ENCODE peak calls at places on chromosomes 12 and 14, in nine cellular contexts. One of them, this sample, is unnamed. For H3K4me1, the result is how much of the 10 kb centered on the place peaks cover.

GRCh38 chr12:24661657-24662096 is 287.2 kb downstream of the BCAT1 start:
- DNase-seq in neural progenitor cell: no peak
- DNase-seq in transverse colon: peak
- DNase-seq in mammary epithelial cell: peak
- DNase-seq in tibial artery: peak
- DNase-seq in K562: no peak
- DNase-seq in A673: peak
- DNase-seq in PC-3: no peak
- DNase-seq in sigmoid colon: peak
- DNase-seq in this sample: no peak

GRCh38 chr14:55198749-55199148 is 7.4 kb upstream of the DLGAP5 start:
- DNase-seq in tibial artery: no peak
- DNase-seq in mammary epithelial cell: no peak
- DNase-seq in transverse colon: no peak
- DNase-seq in neural progenitor cell: no peak
- DNase-seq in PC-3: no peak
- DNase-seq in K562: no peak
- DNase-seq in sigmoid colon: no peak
- DNase-seq in A673: no peak
- DNase-seq in this sample: no peak

GRCh38 chr12:6425588-6426531 is 18.9 kb upstream of the CD27 start:
- DNase-seq in A673: no peak
- DNase-seq in tibial artery: no peak
- DNase-seq in neural progenitor cell: no peak
- DNase-seq in mammary epithelial cell: no peak
- DNase-seq in transverse colon: no peak
- DNase-seq in sigmoid colon: no peak
- DNase-seq in PC-3: no peak
- DNase-seq in K562: no peak
- DNase-seq in this sample: no peak

GRCh38 chr12:114662512-114663177 is 21.3 kb downstream of the TBX3 start:
- DNase-seq in A673: peak
- DNase-seq in neural progenitor cell: peak
- DNase-seq in tibial artery: peak
- DNase-seq in K562: peak
- DNase-seq in PC-3: peak
- DNase-seq in sigmoid colon: peak
- DNase-seq in mammary epithelial cell: peak
- DNase-seq in transverse colon: peak
- DNase-seq in this sample: peak

GRCh38 chr14:56333361-56334279 is 215.4 kb downstream of the PELI2 start:
- DNase-seq in sigmoid colon: no peak
- DNase-seq in K562: no peak
- DNase-seq in A673: peak
- DNase-seq in tibial artery: no peak
- DNase-seq in neural progenitor cell: no peak
- DNase-seq in PC-3: peak
- DNase-seq in mammary epithelial cell: peak
- DNase-seq in transverse colon: no peak
- DNase-seq in this sample: peak

GRCh38 chr12:91685917-91686316 is 459.7 kb downstream of the BTG1 start:
- DNase-seq in tibial artery: no peak
- DNase-seq in transverse colon: no peak
- DNase-seq in A673: no peak
- DNase-seq in mammary epithelial cell: peak
- DNase-seq in PC-3: peak
- DNase-seq in neural progenitor cell: no peak
- DNase-seq in K562: no peak
- DNase-seq in sigmoid colon: no peak
- DNase-seq in this sample: no peak

GRCh38 chr14:24879661-24880381 is 170.1 kb downstream of the STXBP6 start:
- DNase-seq in sigmoid colon: no peak
- DNase-seq in transverse colon: no peak
- DNase-seq in PC-3: no peak
- DNase-seq in neural progenitor cell: no peak
- DNase-seq in mammary epithelial cell: no peak
- DNase-seq in A673: no peak
- DNase-seq in K562: no peak
- DNase-seq in tibial artery: no peak
- DNase-seq in this sample: no peak

GRCh38 chr14:102252834-102253801 is 51.8 kb downstream of the MOK start:
- DNase-seq in K562: no peak
- DNase-seq in mammary epithelial cell: no peak
- DNase-seq in A673: no peak
- DNase-seq in tibial artery: no peak
- DNase-seq in transverse colon: no peak
- DNase-seq in neural progenitor cell: no peak
- DNase-seq in PC-3: no peak
- DNase-seq in sigmoid colon: no peak
- DNase-seq in this sample: no peak

GRCh38 chr12:90816353-90817089 is 138.5 kb downstream of the CCER1 start:
- DNase-seq in neural progenitor cell: no peak
- DNase-seq in sigmoid colon: no peak
- DNase-seq in mammary epithelial cell: peak
- DNase-seq in tibial artery: no peak
- DNase-seq in PC-3: peak
- DNase-seq in K562: no peak
- DNase-seq in A673: no peak
- DNase-seq in transverse colon: no peak
- DNase-seq in this sample: no peak

GRCh38 chr12:65699251-65699650 is 125.0 kb upstream of the HMGA2 start:
- DNase-seq in neural progenitor cell: no peak
- DNase-seq in sigmoid colon: no peak
- DNase-seq in mammary epithelial cell: peak
- DNase-seq in tibial artery: no peak
- DNase-seq in transverse colon: no peak
- DNase-seq in PC-3: peak
- DNase-seq in A673: peak
- DNase-seq in K562: no peak
- DNase-seq in this sample: no peak

GRCh38 chr12:59181378-59181777 is 261.1 kb upstream of the LRIG3 start:
- DNase-seq in transverse colon: no peak
- DNase-seq in sigmoid colon: no peak
- DNase-seq in tibial artery: no peak
- DNase-seq in mammary epithelial cell: peak
- DNase-seq in A673: no peak
- DNase-seq in K562: no peak
- DNase-seq in neural progenitor cell: no peak
- DNase-seq in PC-3: no peak
- DNase-seq in this sample: no peak

GRCh38 chr14:100105357-100106169 is 40.3 kb downstream of the EVL start:
- DNase-seq in sigmoid colon: peak
- DNase-seq in A673: no peak
- DNase-seq in K562: no peak
- DNase-seq in tibial artery: peak
- DNase-seq in PC-3: no peak
- DNase-seq in neural progenitor cell: no peak
- DNase-seq in mammary epithelial cell: no peak
- DNase-seq in transverse colon: no peak
- DNase-seq in this sample: no peak

GRCh38 chr14:23568021-23568599 is 519 bp upstream of the AP1G2 start:
- DNase-seq in transverse colon: no peak
- DNase-seq in mammary epithelial cell: no peak
- DNase-seq in neural progenitor cell: no peak
- DNase-seq in tibial artery: no peak
- DNase-seq in sigmoid colon: peak
- DNase-seq in K562: no peak
- DNase-seq in A673: no peak
- DNase-seq in PC-3: no peak
- DNase-seq in this sample: no peak

GRCh38 chr14:96268426-96269358 is 12.7 kb downstream of the BDKRB1 start:
- DNase-seq in PC-3: peak
- DNase-seq in A673: peak
- DNase-seq in mammary epithelial cell: peak
- DNase-seq in K562: no peak
- DNase-seq in tibial artery: peak
- DNase-seq in sigmoid colon: peak
- DNase-seq in neural progenitor cell: no peak
- DNase-seq in transverse colon: peak
- DNase-seq in this sample: peak

GRCh38 chr14:81153187-81153586 is 67.6 kb downstream of the GTF2A1 start:
- DNase-seq in PC-3: no peak
- DNase-seq in mammary epithelial cell: no peak
- DNase-seq in tibial artery: no peak
- DNase-seq in A673: no peak
- DNase-seq in transverse colon: no peak
- DNase-seq in neural progenitor cell: no peak
- DNase-seq in K562: no peak
- DNase-seq in sigmoid colon: no peak
- DNase-seq in this sample: no peak

GRCh38 chr12:608921-609320 is 54.3 kb downstream of the NINJ2 start:
- DNase-seq in K562: no peak
- DNase-seq in tibial artery: no peak
- DNase-seq in A673: no peak
- DNase-seq in sigmoid colon: no peak
- DNase-seq in PC-3: no peak
- DNase-seq in neural progenitor cell: no peak
- DNase-seq in transverse colon: no peak
- DNase-seq in mammary epithelial cell: no peak
- DNase-seq in this sample: no peak

GRCh38 chr14:62209287-62209899 is 447.2 kb downstream of the SNAPC1 start:
- DNase-seq in tibial artery: no peak
- DNase-seq in A673: peak
- DNase-seq in K562: no peak
- DNase-seq in mammary epithelial cell: peak
- DNase-seq in PC-3: peak
- DNase-seq in transverse colon: no peak
- DNase-seq in neural progenitor cell: no peak
- DNase-seq in sigmoid colon: no peak
- DNase-seq in this sample: no peak

GRCh38 chr12:45388545-45388944 is 172.7 kb downstream of the ANO6 start:
- DNase-seq in neural progenitor cell: peak
- DNase-seq in sigmoid colon: no peak
- DNase-seq in transverse colon: peak
- DNase-seq in mammary epithelial cell: peak
- DNase-seq in PC-3: peak
- DNase-seq in K562: no peak
- DNase-seq in tibial artery: peak
- DNase-seq in A673: peak
- DNase-seq in this sample: peak
- TF ChIP-seq CTCF in neural progenitor cell: peak
- TF ChIP-seq CTCF in sigmoid colon: peak
- TF ChIP-seq CTCF in transverse colon: peak
- TF ChIP-seq CTCF in mammary epithelial cell: peak
- TF ChIP-seq CTCF in PC-3: peak
- TF ChIP-seq CTCF in K562: peak
- TF ChIP-seq CTCF in tibial artery: peak
- TF ChIP-seq CTCF in A673: peak
- TF ChIP-seq CTCF in this sample: peak

GRCh38 chr14:84399296-84399910 is 1130.5 kb upstream of the FLRT2 start:
- DNase-seq in A673: no peak
- DNase-seq in sigmoid colon: no peak
- DNase-seq in transverse colon: no peak
- DNase-seq in mammary epithelial cell: no peak
- DNase-seq in PC-3: no peak
- DNase-seq in tibial artery: no peak
- DNase-seq in K562: no peak
- DNase-seq in neural progenitor cell: no peak
- DNase-seq in this sample: no peak

GRCh38 chr14:84403585-84403984 is 1126.4 kb upstream of the FLRT2 start:
- DNase-seq in PC-3: peak
- DNase-seq in tibial artery: no peak
- DNase-seq in neural progenitor cell: peak
- DNase-seq in A673: no peak
- DNase-seq in mammary epithelial cell: no peak
- DNase-seq in K562: no peak
- DNase-seq in sigmoid colon: no peak
- DNase-seq in transverse colon: no peak
- DNase-seq in this sample: no peak

GRCh38 chr14:84401631-84402030 is 1128.3 kb upstream of the FLRT2 start:
- DNase-seq in neural progenitor cell: no peak
- DNase-seq in K562: no peak
- DNase-seq in PC-3: no peak
- DNase-seq in tibial artery: no peak
- DNase-seq in A673: no peak
- DNase-seq in mammary epithelial cell: no peak
- DNase-seq in sigmoid colon: no peak
- DNase-seq in transverse colon: no peak
- DNase-seq in this sample: no peak

GRCh38 chr14:84397621-84398020 is 1132.3 kb upstream of the FLRT2 start:
- DNase-seq in K562: no peak
- DNase-seq in PC-3: no peak
- DNase-seq in neural progenitor cell: no peak
- DNase-seq in sigmoid colon: no peak
- DNase-seq in tibial artery: no peak
- DNase-seq in transverse colon: no peak
- DNase-seq in mammary epithelial cell: no peak
- DNase-seq in A673: no peak
- DNase-seq in this sample: no peak
- H3K4me1 ChIP-seq in K562: under half
- H3K4me1 ChIP-seq in PC-3: under half
- H3K4me1 ChIP-seq in neural progenitor cell: under half
- H3K4me1 ChIP-seq in sigmoid colon: under half
- H3K4me1 ChIP-seq in tibial artery: under half
- H3K4me1 ChIP-seq in transverse colon: under half
- H3K4me1 ChIP-seq in mammary epithelial cell: under half
- H3K4me1 ChIP-seq in A673: under half
- H3K4me1 ChIP-seq in this sample: under half

DNA sequence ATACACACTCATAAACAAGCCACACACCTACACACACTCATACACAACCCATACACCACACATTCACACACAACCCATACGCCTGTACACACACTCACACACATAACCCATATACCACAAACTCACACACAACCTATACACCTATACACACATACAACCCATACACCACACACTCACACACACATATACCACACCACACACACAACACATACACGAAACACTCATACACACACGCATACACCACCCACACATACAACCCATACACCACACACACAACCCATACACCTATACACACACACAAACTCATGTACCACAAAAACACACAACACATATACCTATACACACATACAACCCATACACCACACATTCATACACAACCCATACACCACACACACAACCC is 164.3 kb downstream of the TMEM121 start:
- DNase-seq in PC-3: no peak
- DNase-seq in sigmoid colon: no peak
- DNase-seq in A673: no peak
- DNase-seq in K562: no peak
- DNase-seq in tibial artery: no peak
- DNase-seq in mammary epithelial cell: no peak
- DNase-seq in neural progenitor cell: no peak
- DNase-seq in transverse colon: no peak
- DNase-seq in this sample: no peak
- TF ChIP-seq CTCF in PC-3: no peak
- TF ChIP-seq CTCF in sigmoid colon: no peak
- TF ChIP-seq CTCF in A673: no peak
- TF ChIP-seq CTCF in K562: no peak
- TF ChIP-seq CTCF in tibial artery: no peak
- TF ChIP-seq CTCF in mammary epithelial cell: no peak
- TF ChIP-seq CTCF in neural progenitor cell: no peak
- TF ChIP-seq CTCF in transverse colon: no peak
- TF ChIP-seq CTCF in this sample: no peak

DNA sequence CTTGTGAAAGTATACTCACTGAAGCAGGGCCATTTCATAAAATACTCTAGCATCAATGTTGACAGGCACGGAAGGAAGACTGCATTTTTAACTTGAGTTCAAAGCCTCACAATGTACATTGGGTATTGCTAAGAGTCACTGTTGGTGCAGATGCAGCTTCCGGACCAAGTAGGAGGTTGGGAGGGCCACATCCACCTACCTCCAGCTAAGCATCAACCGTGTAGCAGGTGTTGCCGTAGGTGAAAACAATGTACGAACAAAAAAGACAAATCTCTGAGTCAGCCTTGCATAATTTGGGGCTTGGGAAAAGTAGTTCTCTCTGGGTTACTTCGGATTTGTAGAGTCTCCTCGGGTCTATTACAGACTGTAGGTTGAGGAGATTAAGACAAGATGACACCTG is 48.1 kb downstream of the TMTC1 start:
- DNase-seq in K562: no peak
- DNase-seq in transverse colon: no peak
- DNase-seq in mammary epithelial cell: no peak
- DNase-seq in neural progenitor cell: no peak
- DNase-seq in PC-3: no peak
- DNase-seq in tibial artery: no peak
- DNase-seq in A673: no peak
- DNase-seq in sigmoid colon: no peak
- DNase-seq in this sample: no peak
- H3K4me1 ChIP-seq in K562: under half
- H3K4me1 ChIP-seq in transverse colon: under half
- H3K4me1 ChIP-seq in mammary epithelial cell: under half
- H3K4me1 ChIP-seq in neural progenitor cell: under half
- H3K4me1 ChIP-seq in PC-3: under half
- H3K4me1 ChIP-seq in tibial artery: half or more
- H3K4me1 ChIP-seq in A673: under half
- H3K4me1 ChIP-seq in sigmoid colon: half or more
- H3K4me1 ChIP-seq in this sample: under half

This sample was measured in BE2C.